ENCODE peak calls at places on chromosomes 4 and X, in seven cellular contexts. One of them, this sample, is unnamed.

GRCh38 chr4:181004056-181004455 is 1239.1 kb upstream of the TENM3 start:
- DNase-seq in mammary epithelial cell: no peak
- DNase-seq in GM23338: no peak
- DNase-seq in IMR-90: no peak
- DNase-seq in neural progenitor cell: no peak
- DNase-seq in astrocyte: peak; percentile 23
- DNase-seq in MM.1S: no peak
- DNase-seq in this sample: no peak

GRCh38 chr4:182189107-182189878 is 53.9 kb upstream of the TENM3 start:
- DNase-seq in mammary epithelial cell: peak; percentile 91
- DNase-seq in GM23338: no peak
- DNase-seq in IMR-90: peak; percentile 94
- DNase-seq in neural progenitor cell: no peak
- DNase-seq in astrocyte: peak; percentile 100
- DNase-seq in MM.1S: no peak
- DNase-seq in this sample: no peak

GRCh38 chr4:38693531-38693930 is 29.5 kb downstream of the KLF3 start:
- DNase-seq in mammary epithelial cell: no peak
- DNase-seq in GM23338: no peak
- DNase-seq in IMR-90: no peak
- DNase-seq in neural progenitor cell: no peak
- DNase-seq in astrocyte: no peak
- DNase-seq in MM.1S: no peak
- DNase-seq in this sample: no peak

GRCh38 chr4:77959566-77960338 is 97.1 kb downstream of the MRPL1 start:
- DNase-seq in mammary epithelial cell: peak; percentile 25
- DNase-seq in GM23338: peak; percentile 82
- DNase-seq in IMR-90: peak; percentile 57
- DNase-seq in neural progenitor cell: peak; percentile 80
- DNase-seq in astrocyte: peak; percentile 22
- DNase-seq in MM.1S: peak; percentile 48
- DNase-seq in this sample: no peak

GRCh38 chr4:113445286-113445685 is 316.3 kb downstream of the CAMK2D start:
- DNase-seq in mammary epithelial cell: peak; percentile 97
- DNase-seq in GM23338: no peak
- DNase-seq in IMR-90: peak; percentile 94
- DNase-seq in neural progenitor cell: no peak
- DNase-seq in astrocyte: peak; percentile 97
- DNase-seq in MM.1S: no peak
- DNase-seq in this sample: peak; percentile 26

GRCh38 chr4:71941001-71941400 is 90.8 kb upstream of the NPFFR2 start:
- DNase-seq in mammary epithelial cell: peak; percentile 8
- DNase-seq in GM23338: peak; percentile 76
- DNase-seq in IMR-90: peak; percentile 0
- DNase-seq in neural progenitor cell: peak; percentile 69
- DNase-seq in astrocyte: peak; percentile 3
- DNase-seq in MM.1S: peak; percentile 37
- DNase-seq in this sample: no peak

GRCh38 chr4:39341075-39341725 is 25.0 kb downstream of the RFC1 start:
- DNase-seq in mammary epithelial cell: no peak
- DNase-seq in GM23338: no peak
- DNase-seq in IMR-90: no peak
- DNase-seq in neural progenitor cell: no peak
- DNase-seq in astrocyte: no peak
- DNase-seq in MM.1S: no peak
- DNase-seq in this sample: no peak

GRCh38 chr4:165872443-165873297 is at the start of gene TLL1:
- DNase-seq in mammary epithelial cell: peak; percentile 45
- DNase-seq in GM23338: peak; percentile 46
- DNase-seq in IMR-90: no peak
- DNase-seq in neural progenitor cell: peak; percentile 42
- DNase-seq in astrocyte: peak; percentile 16
- DNase-seq in MM.1S: no peak
- DNase-seq in this sample: peak; percentile 62

DNA sequence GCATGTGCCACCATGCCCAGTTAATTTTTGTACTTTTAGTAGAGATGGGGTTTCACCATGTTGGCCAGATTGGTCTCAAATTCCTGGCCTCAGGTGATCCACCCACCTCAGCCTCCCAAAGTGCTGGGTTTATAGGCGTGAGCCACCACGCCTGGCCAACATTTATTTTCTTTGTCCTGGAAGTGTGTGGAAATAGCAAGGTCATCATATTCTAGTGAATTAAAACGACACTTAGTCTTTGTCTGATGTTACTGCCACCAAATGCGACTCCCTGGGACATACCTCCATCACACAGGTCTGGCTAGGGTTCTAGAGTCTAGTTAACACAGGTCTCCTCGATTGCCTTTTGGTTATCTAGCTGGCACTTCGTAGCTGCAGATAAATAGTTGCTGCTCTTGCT is 203.1 kb downstream of the AASDH start:
- DNase-seq in mammary epithelial cell: no peak
- DNase-seq in GM23338: no peak
- DNase-seq in IMR-90: no peak
- DNase-seq in neural progenitor cell: no peak
- DNase-seq in astrocyte: no peak
- DNase-seq in MM.1S: no peak
- DNase-seq in this sample: no peak
- H2AFZ ChIP-seq in mammary epithelial cell: no peak overlapping the region
- H2AFZ ChIP-seq in GM23338: no peak overlapping the region
- H2AFZ ChIP-seq in IMR-90: no peak overlapping the region
- H2AFZ ChIP-seq in neural progenitor cell: no peak overlapping the region
- H2AFZ ChIP-seq in astrocyte: no peak overlapping the region
- H2AFZ ChIP-seq in MM.1S: no peak overlapping the region
- H2AFZ ChIP-seq in this sample: no peak overlapping the region

GRCh38 chrX:110987292-110987691 is 108.7 kb upstream of the PAK3 start:
- DNase-seq in mammary epithelial cell: no peak
- DNase-seq in GM23338: peak; percentile 51
- DNase-seq in IMR-90: no peak
- DNase-seq in neural progenitor cell: no peak
- DNase-seq in astrocyte: no peak
- DNase-seq in MM.1S: no peak
- DNase-seq in this sample: no peak
- TF ChIP-seq CTCF in mammary epithelial cell: peak; percentile 11
- TF ChIP-seq CTCF in GM23338: peak; percentile 51
- TF ChIP-seq CTCF in IMR-90: peak; percentile 13
- TF ChIP-seq CTCF in neural progenitor cell: peak; percentile 14
- TF ChIP-seq CTCF in astrocyte: no peak
- TF ChIP-seq CTCF in MM.1S: no peak
- TF ChIP-seq CTCF in this sample: peak; percentile 23

GRCh38 chrX:103792916-103793540 is 16.4 kb downstream of the PLP1 start:
- DNase-seq in mammary epithelial cell: peak; percentile 77
- DNase-seq in GM23338: no peak
- DNase-seq in IMR-90: peak; percentile 80
- DNase-seq in neural progenitor cell: no peak
- DNase-seq in astrocyte: peak; percentile 67
- DNase-seq in MM.1S: no peak
- DNase-seq in this sample: no peak
- H2AFZ ChIP-seq in mammary epithelial cell: peak overlapping the region; percentile 69
- H2AFZ ChIP-seq in GM23338: no peak overlapping the region
- H2AFZ ChIP-seq in IMR-90: no peak overlapping the region
- H2AFZ ChIP-seq in neural progenitor cell: no peak overlapping the region
- H2AFZ ChIP-seq in astrocyte: no peak overlapping the region
- H2AFZ ChIP-seq in MM.1S: no peak overlapping the region
- H2AFZ ChIP-seq in this sample: peak overlapping the region; percentile 60

GRCh38 chr4:111847256-111848108 is 297.8 kb upstream of the FAM241A start:
- DNase-seq in mammary epithelial cell: no peak
- DNase-seq in GM23338: peak; percentile 53
- DNase-seq in IMR-90: no peak
- DNase-seq in neural progenitor cell: peak; percentile 23
- DNase-seq in astrocyte: no peak
- DNase-seq in MM.1S: no peak
- DNase-seq in this sample: no peak
- TF ChIP-seq CTCF in mammary epithelial cell: peak; percentile 16
- TF ChIP-seq CTCF in GM23338: peak; percentile 35
- TF ChIP-seq CTCF in IMR-90: peak; percentile 12
- TF ChIP-seq CTCF in neural progenitor cell: peak; percentile 53
- TF ChIP-seq CTCF in astrocyte: peak; percentile 26
- TF ChIP-seq CTCF in MM.1S: no peak
- TF ChIP-seq CTCF in this sample: peak; percentile 17

GRCh38 chr4:173440888-173441287 is 42.0 kb upstream of the SCRG1 start:
- DNase-seq in mammary epithelial cell: no peak
- DNase-seq in GM23338: no peak
- DNase-seq in IMR-90: no peak
- DNase-seq in neural progenitor cell: no peak
- DNase-seq in astrocyte: no peak
- DNase-seq in MM.1S: no peak
- DNase-seq in this sample: no peak
- H2AFZ ChIP-seq in mammary epithelial cell: no peak overlapping the region
- H2AFZ ChIP-seq in GM23338: no peak overlapping the region
- H2AFZ ChIP-seq in IMR-90: no peak overlapping the region
- H2AFZ ChIP-seq in neural progenitor cell: no peak overlapping the region
- H2AFZ ChIP-seq in astrocyte: no peak overlapping the region
- H2AFZ ChIP-seq in MM.1S: no peak overlapping the region
- H2AFZ ChIP-seq in this sample: no peak overlapping the region

GRCh38 chr4:101171747-101172146 is 175.6 kb downstream of the PPP3CA start:
- DNase-seq in mammary epithelial cell: peak; percentile 48
- DNase-seq in GM23338: no peak
- DNase-seq in IMR-90: peak; percentile 68
- DNase-seq in neural progenitor cell: no peak
- DNase-seq in astrocyte: peak; percentile 55
- DNase-seq in MM.1S: no peak
- DNase-seq in this sample: no peak

GRCh38 chr4:101174679-101175078 is 172.6 kb downstream of the PPP3CA start:
- DNase-seq in mammary epithelial cell: no peak
- DNase-seq in GM23338: no peak
- DNase-seq in IMR-90: no peak
- DNase-seq in neural progenitor cell: no peak
- DNase-seq in astrocyte: no peak
- DNase-seq in MM.1S: no peak
- DNase-seq in this sample: no peak

GRCh38 chr4:101163936-101164335 is 183.4 kb downstream of the PPP3CA start:
- DNase-seq in mammary epithelial cell: peak; percentile 50
- DNase-seq in GM23338: no peak
- DNase-seq in IMR-90: peak; percentile 18
- DNase-seq in neural progenitor cell: no peak
- DNase-seq in astrocyte: no peak
- DNase-seq in MM.1S: no peak
- DNase-seq in this sample: no peak

DNA sequence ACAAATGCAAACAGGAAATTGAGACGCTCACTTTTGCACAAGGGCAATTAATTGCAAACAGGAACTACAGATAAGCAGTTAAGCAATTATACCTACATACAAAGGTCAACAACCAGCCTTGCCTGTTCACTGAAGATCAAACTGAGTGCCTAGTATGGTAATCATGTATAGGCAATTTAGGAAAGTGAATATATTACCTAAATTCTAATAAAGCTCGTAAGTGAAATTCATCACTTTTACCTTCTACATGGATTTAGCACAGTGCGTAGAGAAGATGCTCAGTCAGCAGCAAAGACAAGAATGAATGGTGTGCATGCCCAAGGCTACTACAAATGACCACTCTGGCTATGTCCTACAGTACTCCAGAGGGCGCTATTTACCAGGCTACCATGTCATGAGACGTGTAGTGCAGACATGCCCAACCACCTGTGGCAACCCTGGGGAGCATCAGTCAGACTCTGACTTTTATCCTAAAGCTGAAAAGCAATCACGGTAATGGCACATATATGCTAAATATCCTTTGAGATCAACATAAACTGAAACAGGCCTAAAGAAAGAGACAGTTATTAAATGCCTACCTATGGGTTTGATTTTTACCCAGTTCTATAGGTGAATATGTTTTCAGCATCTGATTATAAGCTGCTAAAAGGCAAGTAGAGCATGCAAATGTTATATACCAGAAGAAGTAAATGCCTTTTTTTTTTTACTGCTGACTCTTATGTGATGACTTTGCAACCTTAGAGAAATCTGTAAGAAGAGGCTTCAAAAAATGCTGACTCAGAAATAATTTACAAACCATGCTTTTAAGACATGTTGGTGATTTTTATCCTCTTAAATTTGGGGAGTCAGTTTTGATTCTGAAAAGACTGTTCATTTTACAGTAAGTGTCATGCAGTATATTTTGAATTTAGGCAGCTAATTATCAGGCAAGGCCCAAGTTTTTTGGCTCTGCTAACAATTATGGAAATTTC is 178.0 kb downstream of the PPP3CA start:
- DNase-seq in mammary epithelial cell: peak; percentile 58
- DNase-seq in GM23338: peak; percentile 95
- DNase-seq in IMR-90: peak; percentile 65
- DNase-seq in neural progenitor cell: peak; percentile 88
- DNase-seq in astrocyte: no peak
- DNase-seq in MM.1S: peak; percentile 83
- DNase-seq in this sample: no peak
- TF ChIP-seq CTCF in mammary epithelial cell: peak; percentile 83
- TF ChIP-seq CTCF in GM23338: peak; percentile 99
- TF ChIP-seq CTCF in IMR-90: peak; percentile 70
- TF ChIP-seq CTCF in neural progenitor cell: peak; percentile 94
- TF ChIP-seq CTCF in astrocyte: peak; percentile 62
- TF ChIP-seq CTCF in MM.1S: peak; percentile 87
- TF ChIP-seq CTCF in this sample: peak; percentile 87

DNA sequence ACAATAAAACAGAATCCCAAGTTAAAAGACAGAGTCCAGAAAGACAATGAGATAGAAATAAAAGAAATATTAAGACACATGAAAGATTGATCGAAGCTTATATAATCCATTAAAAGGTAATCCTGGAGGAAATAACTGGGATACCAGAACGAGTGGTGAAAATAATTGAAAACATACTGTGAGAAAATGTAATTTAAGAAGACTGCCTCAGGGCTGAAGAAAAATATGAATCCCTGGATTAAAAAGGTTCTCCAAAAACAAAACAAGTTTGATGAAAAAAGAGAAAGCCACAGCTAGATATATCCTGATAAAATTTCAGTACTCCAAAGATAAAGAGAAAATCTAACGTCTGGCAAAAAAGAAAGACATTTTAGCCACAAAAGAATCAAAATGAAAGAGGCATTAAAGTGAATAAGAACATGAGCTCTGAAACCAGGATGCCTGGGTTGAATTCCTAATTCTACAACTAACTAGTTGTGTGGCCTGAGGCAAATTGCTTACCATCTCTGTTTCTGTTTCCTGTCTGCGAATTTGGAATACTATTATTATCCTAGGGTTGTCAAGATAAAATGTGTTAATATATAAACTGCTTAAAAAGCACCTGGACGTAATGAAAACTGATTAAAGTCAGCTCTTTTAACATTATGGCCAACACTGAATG is 5.5 kb downstream of the DDX60L start:
- DNase-seq in mammary epithelial cell: no peak
- DNase-seq in GM23338: no peak
- DNase-seq in IMR-90: no peak
- DNase-seq in neural progenitor cell: no peak
- DNase-seq in astrocyte: no peak
- DNase-seq in MM.1S: no peak
- DNase-seq in this sample: no peak
- H2AFZ ChIP-seq in mammary epithelial cell: peak overlapping the region; percentile 82
- H2AFZ ChIP-seq in GM23338: no peak overlapping the region
- H2AFZ ChIP-seq in IMR-90: no peak overlapping the region
- H2AFZ ChIP-seq in neural progenitor cell: no peak overlapping the region
- H2AFZ ChIP-seq in astrocyte: no peak overlapping the region
- H2AFZ ChIP-seq in MM.1S: no peak overlapping the region
- H2AFZ ChIP-seq in this sample: peak overlapping the region; percentile 6

This sample was measured in osteoblast.